ENCODE peak calls at places on chromosomes 4 and X, in six cellular contexts. Y, F, L, H, Z and J are unnamed samples.

GRCh38 chr4:182324282-182324681 is 81.1 kb downstream of the TENM3 start:
- DNase-seq in Y (no peak), H (no peak), Z (no peak), L (no peak), F (no peak), J (no peak)

GRCh38 chrX:7085879-7086278 is 61.6 kb upstream of the STS start:
- DNase-seq in F (no peak), Y (no peak), Z (no peak), H (no peak), L (no peak), J (no peak)

GRCh38 chrX:148037020-148037419 is 55.9 kb downstream of the FMR1NB start:
- DNase-seq in L (no peak), F (no peak), H (no peak), Z (no peak), Y (no peak), J (no peak)

GRCh38 chr4:54879576-54879975 is 221.8 kb downstream of the KIT start:
- DNase-seq in L (peak; percentile 42), Y (no peak), H (no peak), Z (no peak), F (no peak), J (no peak)

GRCh38 chrX:843306-843705 is 212.7 kb downstream of the SHOX start:
- DNase-seq in Y (no peak), L (no peak), H (no peak), F (no peak), Z (no peak), J (no peak)

GRCh38 chr4:74308215-74308614 is at the start of gene EPGN:
- DNase-seq in Z (no peak), L (peak; percentile 19), H (no peak), Y (no peak), F (no peak), J (no peak)

GRCh38 chrX:114584434-114584943 is 603 bp downstream of the HTR2C start:
- DNase-seq in L (peak; percentile 6), Y (no peak), H (no peak), F (peak; percentile 69), Z (no peak), J (no peak)

GRCh38 chr4:7516773-7517144 is 82.0 kb upstream of the PSAPL1 start:
- DNase-seq in L (no peak), Y (no peak), H (no peak), Z (no peak), F (no peak), J (no peak)